ENCODE peak calls at places on chromosomes 2 and 18, in nine cellular contexts. W is fibroblast of mammary gland, Q is GM13977, T is cardiac muscle cell, G is RWPE1, N is HepG2, D is adrenal gland, F is tibial nerve, I is mammary epithelial cell. M is an unnamed sample.

GRCh38 chr2:210049831-210050230 is 47.4 kb downstream of the RPE start:
- DNase-seq in F (no peak), W (no peak), D (no peak), N (no peak), T (no peak), Q (no peak), I (no peak), G (no peak), M (no peak)

GRCh38 chr2:238464389-238464788 is 37.7 kb downstream of the ASB1 start:
- DNase-seq in N (no peak), G (no peak), Q (no peak), D (no peak), F (no peak), I (no peak), W (no peak), T (no peak), M (no peak)

GRCh38 chr2:138502253-138503086 is 900 bp downstream of the SPOPL start:
- DNase-seq in F (no peak), I (peak), N (peak), W (no peak), G (peak), Q (no peak), T (peak), D (peak), M (no peak)

GRCh38 chr2:166338831-166339339 is 36.9 kb downstream of the SCN9A start:
- DNase-seq in N (no peak), F (no peak), G (no peak), D (no peak), I (no peak), T (no peak), Q (no peak), W (no peak), M (no peak)

GRCh38 chr2:197993830-197994229 is 189.4 kb downstream of the PLCL1 start:
- DNase-seq in W (peak), N (no peak), T (no peak), D (no peak), I (peak), Q (no peak), G (no peak), F (no peak), M (no peak)

GRCh38 chr2:174492963-174493431 is 6.2 kb upstream of the GPR155 start:
- DNase-seq in W (no peak), N (no peak), F (no peak), D (no peak), I (no peak), G (no peak), Q (peak), T (no peak), M (no peak)

GRCh38 chr2:230796280-230796862 is 68.4 kb upstream of the ITM2C start:
- DNase-seq in G (no peak), T (no peak), W (peak), N (no peak), D (peak), Q (no peak), F (no peak), I (peak), M (no peak)

GRCh38 chr2:59463401-59463800 is 1090.1 kb downstream of the BCL11A start:
- DNase-seq in Q (no peak), D (no peak), I (no peak), G (no peak), N (no peak), T (peak), F (no peak), W (no peak), M (no peak)

GRCh38 chr2:9052821-9053533 is 49.5 kb upstream of the MBOAT2 start:
- DNase-seq in W (no peak), D (no peak), G (no peak), I (no peak), F (no peak), T (no peak), Q (no peak), N (no peak), M (no peak)

GRCh38 chr2:40244251-40245010 is 207.5 kb downstream of the SLC8A1 start:
- DNase-seq in D (peak), F (peak), W (peak), N (peak), T (peak), I (peak), G (peak), Q (peak), M (no peak)

GRCh38 chr2:30756051-30756719 is 51.1 kb downstream of the CAPN13 start:
- DNase-seq in I (peak), Q (no peak), D (peak), W (no peak), G (peak), T (no peak), F (no peak), N (peak), M (no peak)

GRCh38 chr2:7812231-7812995 is 869.4 kb upstream of the ID2 start:
- DNase-seq in D (no peak), Q (no peak), I (peak), F (no peak), T (no peak), W (peak), N (no peak), G (peak), M (no peak)

GRCh38 chr2:217695033-217695520 is 307.7 kb downstream of the TNS1 start:
- DNase-seq in W (peak), N (no peak), G (peak), Q (no peak), F (no peak), T (no peak), D (no peak), I (peak), M (peak)

GRCh38 chr18:10530852-10531251 is 5.0 kb downstream of the NAPG start:
- DNase-seq in F (no peak), T (no peak), N (no peak), D (peak), Q (no peak), G (peak), I (peak), W (peak), M (no peak)

GRCh38 chr18:56995579-56996194 is 151.2 kb upstream of the BOD1L2 start:
- DNase-seq in Q (no peak), F (no peak), T (peak), G (no peak), N (no peak), I (no peak), D (no peak), W (no peak), M (no peak)

GRCh38 chr18:55774505-55774904 is 186.5 kb upstream of the TCF4 start:
- DNase-seq in I (no peak), D (no peak), W (no peak), Q (no peak), N (no peak), G (no peak), F (no peak), T (no peak), M (no peak)

GRCh38 chr18:55777666-55778304 is 189.8 kb upstream of the TCF4 start:
- DNase-seq in I (no peak), D (no peak), T (no peak), G (no peak), W (no peak), N (no peak), F (no peak), Q (no peak), M (no peak)

GRCh38 chr18:55779461-55779710 is 191.4 kb upstream of the TCF4 start:
- DNase-seq in G (no peak), W (no peak), D (no peak), F (no peak), N (no peak), I (peak), Q (no peak), T (no peak), M (no peak)

GRCh38 chr18:55778731-55779460 is 190.9 kb upstream of the TCF4 start:
- DNase-seq in D (no peak), W (no peak), N (no peak), T (no peak), F (no peak), Q (peak), I (peak), G (no peak), M (no peak)

DNA sequence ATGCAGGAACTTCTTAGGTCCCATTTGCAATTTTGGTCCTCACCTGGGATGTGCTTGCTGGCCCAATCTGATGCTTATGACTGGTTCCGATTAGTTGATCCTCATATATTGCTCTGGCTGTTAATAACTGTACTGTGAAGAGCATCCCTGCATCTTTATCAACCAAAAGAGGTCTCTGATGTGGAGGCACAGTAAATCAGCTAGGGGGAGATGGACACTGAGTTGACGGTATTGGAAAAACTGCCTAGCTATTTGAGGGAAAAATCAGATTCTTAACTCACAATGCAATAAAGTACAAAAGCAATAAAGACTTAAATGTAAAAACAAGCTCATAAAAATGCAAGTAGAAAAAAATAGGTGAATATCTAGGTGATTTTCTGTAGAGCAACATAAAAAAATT is 188.0 kb upstream of the TCF4 start:
- DNase-seq in F (no peak), I (no peak), N (no peak), T (no peak), D (no peak), W (no peak), Q (no peak), G (no peak), M (no peak)
- TF ChIP-seq CTCF in F (no peak), I (no peak), N (no peak), T (no peak), D (no peak), W (peak), Q (no peak), G (no peak), M (peak)

GRCh38 chr2:48566582-48566981 is 36.6 kb downstream of the STON1 start:
- DNase-seq in D (no peak), Q (no peak), G (no peak), I (no peak), W (peak), N (peak), F (no peak), T (no peak), M (no peak)
- TF ChIP-seq CTCF in D (peak), Q (no peak), G (no peak), I (peak), W (peak), N (peak), F (peak), T (peak), M (peak)

GRCh38 chr18:28175930-28176673 is 828 bp downstream of the CDH2 start:
- DNase-seq in D (peak), I (peak), W (peak), N (no peak), G (no peak), Q (peak), F (no peak), T (peak), M (no peak)

GRCh38 chr18:28178720-28179119 is 1.8 kb upstream of the CDH2 start:
- DNase-seq in D (peak), G (no peak), T (peak), W (no peak), N (no peak), I (no peak), F (no peak), Q (no peak), M (no peak)

GRCh38 chr18:28176933-28177827 is at the start of gene CDH2:
- DNase-seq in G (peak), I (peak), W (peak), N (peak), F (no peak), Q (peak), D (peak), T (peak), M (peak)

GRCh38 chr18:28176674-28176932 is 327 bp downstream of the CDH2 start:
- DNase-seq in I (no peak), N (no peak), Q (no peak), W (no peak), T (no peak), F (no peak), G (no peak), D (no peak), M (no peak)

GRCh38 chr18:28177828-28178635 is 1.1 kb upstream of the CDH2 start:
- DNase-seq in I (peak), W (peak), T (peak), D (peak), G (peak), Q (peak), F (no peak), N (peak), M (no peak)
- TF ChIP-seq CTCF in I (peak), W (no peak), T (no peak), D (no peak), G (no peak), Q (no peak), F (no peak), N (peak), M (peak)

GRCh38 chr2:219180961-219181360 is 2.9 kb downstream of the RETREG2 start:
- DNase-seq in G (no peak), F (no peak), Q (no peak), I (no peak), D (no peak), T (no peak), N (no peak), W (no peak), M (no peak)

GRCh38 chr2:219179601-219180465 is 1.8 kb downstream of the RETREG2 start:
- DNase-seq in D (no peak), W (no peak), G (no peak), F (no peak), T (no peak), I (no peak), Q (no peak), N (no peak), M (no peak)

GRCh38 chr2:219177594-219178376 is at the start of gene RETREG2:
- DNase-seq in T (peak), G (peak), Q (peak), D (peak), N (peak), F (peak), I (peak), W (peak), M (peak)

GRCh38 chr2:219176818-219177593 is at the start of gene CNPPD1:
- DNase-seq in G (peak), D (peak), Q (peak), T (peak), N (peak), W (peak), F (peak), I (peak), M (no peak)

GRCh38 chr2:219178377-219179175 is 501 bp downstream of the RETREG2 start:
- DNase-seq in F (peak), D (peak), G (peak), I (peak), N (no peak), W (no peak), T (peak), Q (peak), M (no peak)
- TF ChIP-seq CTCF in F (no peak), D (no peak), G (no peak), I (no peak), N (no peak), W (no peak), T (no peak), Q (no peak), M (no peak)

GRCh38 chr2:15939854-15940660 is at the start of gene MYCN:
- DNase-seq in T (peak), I (peak), W (peak), D (peak), G (peak), F (peak), Q (peak), N (peak), M (no peak)
- TF ChIP-seq CTCF in T (peak), I (peak), W (peak), D (peak), G (peak), F (no peak), Q (peak), N (no peak), M (no peak)

GRCh38 chr2:19775315-19775714 is 126.5 kb downstream of the TTC32 start:
- DNase-seq in Q (no peak), T (no peak), D (no peak), I (no peak), F (no peak), N (no peak), G (no peak), W (no peak), M (no peak)

GRCh38 chr2:19776941-19777514 is 124.8 kb downstream of the TTC32 start:
- DNase-seq in T (no peak), D (no peak), F (no peak), Q (no peak), I (no peak), N (no peak), G (no peak), W (no peak), M (no peak)

GRCh38 chr2:19775838-19776237 is 125.9 kb downstream of the TTC32 start:
- DNase-seq in I (no peak), Q (no peak), G (no peak), F (no peak), T (no peak), N (no peak), D (no peak), W (peak), M (no peak)

GRCh38 chr2:19772981-19773380 is 128.8 kb downstream of the TTC32 start:
- DNase-seq in D (no peak), N (no peak), G (no peak), T (no peak), Q (no peak), F (no peak), I (no peak), W (no peak), M (no peak)

GRCh38 chr2:19774788-19775156 is 127.0 kb downstream of the TTC32 start:
- DNase-seq in W (no peak), Q (no peak), I (no peak), N (no peak), F (no peak), D (no peak), T (peak), G (no peak), M (no peak)
- TF ChIP-seq CTCF in W (no peak), Q (no peak), I (no peak), N (no peak), F (no peak), D (no peak), T (no peak), G (no peak), M (no peak)

GRCh38 chr2:106839849-106840595 is 45.9 kb downstream of the ST6GAL2 start:
- DNase-seq in W (no peak), N (peak), D (no peak), Q (no peak), F (no peak), G (no peak), T (peak), I (no peak), M (no peak)
- TF ChIP-seq CTCF in W (no peak), N (peak), D (no peak), Q (no peak), F (no peak), G (no peak), T (peak), I (no peak), M (peak)

DNA sequence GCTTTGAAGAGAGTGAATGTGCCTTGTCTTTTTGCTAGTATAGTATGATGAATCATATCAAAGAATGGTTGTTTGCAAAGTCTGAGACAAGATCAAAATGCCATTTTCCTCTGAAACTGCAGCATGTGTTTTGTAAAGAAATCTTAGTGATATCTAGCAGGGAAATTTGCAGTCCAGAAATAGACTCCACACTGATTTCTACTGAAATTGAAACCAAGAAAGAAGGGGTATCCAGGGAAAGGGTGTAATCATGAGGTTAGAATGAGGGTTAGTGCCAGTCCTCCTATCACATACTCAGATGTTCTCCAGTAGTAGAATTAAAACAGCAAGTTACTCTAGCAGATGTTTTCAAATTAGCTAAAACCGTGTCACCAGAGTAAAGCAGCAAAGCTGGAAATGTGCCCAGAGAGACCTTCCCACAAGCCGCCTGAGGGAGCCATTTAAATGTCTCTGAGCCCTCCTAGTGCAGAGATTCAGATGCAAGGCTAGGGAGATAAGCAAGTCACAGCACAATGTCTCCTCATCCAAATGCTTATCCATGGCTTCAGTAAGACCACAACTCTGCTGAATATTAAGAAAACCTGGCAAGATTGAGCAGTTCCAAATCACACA is 4.9 kb downstream of the DLGAP1 start:
- DNase-seq in N (no peak), D (no peak), I (no peak), T (no peak), W (no peak), Q (no peak), F (no peak), G (no peak), M (no peak)
- TF ChIP-seq CTCF in N (no peak), D (no peak), I (no peak), T (no peak), W (no peak), Q (no peak), F (no peak), G (no peak), M (no peak)

DNA sequence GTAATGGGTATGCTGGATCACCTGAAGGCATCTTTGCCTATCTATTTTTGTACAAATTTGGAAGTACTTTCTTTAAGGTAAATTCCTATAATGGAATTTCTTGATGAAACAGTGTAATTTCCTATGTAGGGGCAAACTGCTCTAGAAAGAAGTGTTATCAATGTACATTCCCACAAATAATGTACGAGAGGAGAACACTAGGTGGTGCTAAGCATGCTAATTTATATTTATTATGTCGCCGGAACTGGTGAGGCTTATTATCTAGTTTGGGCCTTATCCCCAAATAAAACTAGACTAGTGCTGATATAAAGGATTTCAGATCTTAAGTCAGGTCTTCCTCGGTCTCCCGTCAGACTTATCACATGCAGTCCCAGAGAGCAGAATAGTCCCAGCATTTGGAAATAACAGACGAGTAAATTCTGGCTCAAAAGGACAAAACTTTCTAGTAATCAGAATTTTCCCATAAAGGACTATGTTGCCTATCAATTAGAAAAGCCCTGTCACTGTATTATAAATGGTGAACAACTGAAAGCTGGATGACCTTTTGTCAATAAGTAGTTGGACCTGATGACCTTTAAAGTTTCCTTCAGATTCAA is 86.9 kb upstream of the RBBP8 start:
- DNase-seq in G (no peak), Q (no peak), I (no peak), D (no peak), F (no peak), N (peak), T (peak), W (peak), M (no peak)
- TF ChIP-seq CTCF in G (peak), Q (peak), I (peak), D (peak), F (peak), N (peak), T (peak), W (peak), M (peak)

DNA sequence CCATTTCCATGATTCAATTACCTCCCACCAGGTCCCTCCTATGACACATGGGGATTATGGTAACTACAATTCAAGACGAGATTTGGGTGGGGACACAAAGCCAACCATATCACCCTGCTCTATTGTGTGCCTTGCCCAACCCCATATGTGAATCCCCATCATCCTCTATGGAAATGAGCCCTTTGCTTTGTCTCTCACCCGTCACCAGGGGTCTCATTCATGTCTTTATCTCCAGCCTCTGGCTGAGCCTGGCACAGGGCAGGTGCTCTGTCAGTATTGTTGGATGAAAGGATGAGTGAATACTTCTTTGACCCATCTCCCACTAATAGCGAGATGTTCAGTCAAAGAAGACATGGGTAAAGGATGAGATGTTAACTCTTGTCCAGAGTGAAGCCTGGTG is 116.6 kb upstream of the LGALSL start:
- DNase-seq in N (peak), I (no peak), Q (no peak), D (no peak), G (no peak), T (no peak), F (no peak), W (no peak), M (no peak)
- TF ChIP-seq CTCF in N (peak), I (no peak), Q (no peak), D (no peak), G (no peak), T (no peak), F (no peak), W (no peak), M (no peak)

M was measured in AG04450.